ENCODE peak calls at places on chromosomes 7 and 10, in eight cellular contexts. W is heart right ventricle, S is H1, T is left ventricle myocardium inferior, H is HFFc6, J is cardiac fibroblast, E is IMR-90, P is nephron progenitor cell. G is an unnamed sample.

GRCh38 chr7:18086165-18087030 is 58.8 kb upstream of the PRPS1L1 start:
- DNase-seq in W (peak), S (no peak), T (peak), H (no peak), J (peak), E (no peak), P (peak), G (no peak)

GRCh38 chr7:104862719-104863118 is 151.3 kb upstream of the KMT2E start:
- DNase-seq in W (no peak), S (no peak), T (no peak), H (no peak), J (peak), E (no peak), P (peak), G (no peak)

GRCh38 chr10:130795819-130796218 is 515.7 kb downstream of the TCERG1L start:
- DNase-seq in W (no peak), S (no peak), T (no peak), H (no peak), J (no peak), E (no peak), P (no peak), G (no peak)

GRCh38 chr7:80070391-80070790 is 64.2 kb upstream of the GNAI1 start:
- DNase-seq in W (no peak), S (no peak), T (no peak), H (no peak), J (peak), E (peak), P (no peak), G (no peak)

GRCh38 chr10:100986952-100987684 is at the start of the genes MRPL43 and TWNK:
- DNase-seq in W (peak), S (no peak), T (peak), H (peak), J (peak), E (peak), P (peak), G (no peak)

GRCh38 chr10:7071421-7071820 is 339.4 kb downstream of the SFMBT2 start:
- DNase-seq in W (no peak), S (no peak), T (no peak), H (no peak), J (no peak), E (no peak), P (no peak), G (no peak)

GRCh38 chr7:84219310-84219709 is 24.7 kb upstream of the SEMA3A start:
- DNase-seq in W (no peak), S (no peak), T (no peak), H (no peak), J (peak), E (no peak), P (no peak), G (no peak)

GRCh38 chr7:37198188-37198905 is 250.3 kb downstream of the ELMO1 start:
- DNase-seq in W (no peak), S (no peak), T (no peak), H (no peak), J (no peak), E (no peak), P (no peak), G (no peak)

GRCh38 chr10:122782911-122783310 is 62.7 kb downstream of the CUZD1 start:
- DNase-seq in W (no peak), S (no peak), T (no peak), H (no peak), J (no peak), E (no peak), P (no peak), G (no peak)

GRCh38 chr10:123472606-123473005 is 193.5 kb upstream of the GPR26 start:
- DNase-seq in W (no peak), S (no peak), T (no peak), H (no peak), J (no peak), E (no peak), P (peak), G (no peak)

GRCh38 chr7:121369462-121369861 is 26.6 kb downstream of the FAM3C start:
- DNase-seq in W (no peak), S (no peak), T (no peak), H (peak), J (peak), E (peak), P (no peak), G (peak)

GRCh38 chr7:120662291-120662690 is 195.7 kb downstream of the TSPAN12 start:
- DNase-seq in W (no peak), S (no peak), T (no peak), H (no peak), J (no peak), E (no peak), P (no peak), G (no peak)

GRCh38 chr7:12851142-12851541 is 163.7 kb downstream of the ARL4A start:
- DNase-seq in W (no peak), S (no peak), T (no peak), H (no peak), J (no peak), E (no peak), P (no peak), G (no peak)

GRCh38 chr7:100396421-100396982 is 23.2 kb downstream of the PILRA start:
- DNase-seq in W (no peak), S (no peak), T (no peak), H (no peak), J (no peak), E (no peak), P (no peak), G (no peak)

GRCh38 chr7:28733035-28733434 is 225.1 kb downstream of the TRIL start:
- DNase-seq in W (no peak), S (no peak), T (no peak), H (no peak), J (no peak), E (no peak), P (no peak), G (no peak)

GRCh38 chr10:14382022-14382421 is 51.3 kb upstream of the FRMD4A start:
- DNase-seq in W (no peak), S (no peak), T (no peak), H (no peak), J (peak), E (peak), P (no peak), G (no peak)

GRCh38 chr7:68529221-68529620 is 1069.1 kb upstream of the AUTS2 start:
- DNase-seq in W (no peak), S (no peak), T (no peak), H (no peak), J (no peak), E (no peak), P (no peak), G (no peak)

GRCh38 chr7:101622609-101623178 is 6.4 kb downstream of the MYL10 start:
- DNase-seq in W (no peak), S (no peak), T (no peak), H (no peak), J (no peak), E (no peak), P (no peak), G (no peak)

GRCh38 chr10:47260505-47261111 is 39.4 kb upstream of the GDF10 start:
- DNase-seq in W (no peak), S (no peak), T (no peak), H (no peak), J (no peak), E (no peak), P (no peak), G (no peak)

GRCh38 chr10:127081946-127082345 is 114.4 kb downstream of the INSYN2A start:
- DNase-seq in W (no peak), S (no peak), T (no peak), H (no peak), J (no peak), E (no peak), P (no peak), G (no peak)

GRCh38 chr10:42933454-42934340 is 143.2 kb upstream of the RET start:
- DNase-seq in W (peak), S (no peak), T (no peak), H (no peak), J (peak), E (peak), P (peak), G (no peak)

GRCh38 chr10:26472440-26472778 is 34.3 kb downstream of the APBB1IP start:
- DNase-seq in W (no peak), S (no peak), T (no peak), H (no peak), J (no peak), E (no peak), P (no peak), G (no peak)

GRCh38 chr10:71970331-71970730 is 6.1 kb downstream of the CHST3 start:
- DNase-seq in W (no peak), S (no peak), T (no peak), H (no peak), J (no peak), E (no peak), P (peak), G (no peak)

GRCh38 chr10:119783665-119784027 is 57.8 kb downstream of the INPP5F start:
- DNase-seq in W (no peak), S (no peak), T (no peak), H (no peak), J (no peak), E (no peak), P (no peak), G (no peak)

GRCh38 chr10:68594405-68594804 is 34.3 kb downstream of the TET1 start:
- DNase-seq in W (peak), S (no peak), T (peak), H (peak), J (peak), E (peak), P (no peak), G (no peak)

GRCh38 chr7:2520131-2520807 is 695 bp downstream of the LFNG start:
- DNase-seq in W (no peak), S (no peak), T (no peak), H (peak), J (no peak), E (no peak), P (no peak), G (no peak)
- TF ChIP-seq CTCF in W (no peak), S (no peak), T (no peak), H (peak), J (no peak), E (no peak), P (no peak), G (no peak)

GRCh38 chr7:50792342-50793114 is 9.8 kb upstream of the GRB10 start:
- DNase-seq in W (peak), S (no peak), T (peak), H (peak), J (peak), E (peak), P (peak), G (no peak)
- TF ChIP-seq CTCF in W (no peak), S (no peak), T (no peak), H (no peak), J (no peak), E (no peak), P (no peak), G (no peak)

DNA sequence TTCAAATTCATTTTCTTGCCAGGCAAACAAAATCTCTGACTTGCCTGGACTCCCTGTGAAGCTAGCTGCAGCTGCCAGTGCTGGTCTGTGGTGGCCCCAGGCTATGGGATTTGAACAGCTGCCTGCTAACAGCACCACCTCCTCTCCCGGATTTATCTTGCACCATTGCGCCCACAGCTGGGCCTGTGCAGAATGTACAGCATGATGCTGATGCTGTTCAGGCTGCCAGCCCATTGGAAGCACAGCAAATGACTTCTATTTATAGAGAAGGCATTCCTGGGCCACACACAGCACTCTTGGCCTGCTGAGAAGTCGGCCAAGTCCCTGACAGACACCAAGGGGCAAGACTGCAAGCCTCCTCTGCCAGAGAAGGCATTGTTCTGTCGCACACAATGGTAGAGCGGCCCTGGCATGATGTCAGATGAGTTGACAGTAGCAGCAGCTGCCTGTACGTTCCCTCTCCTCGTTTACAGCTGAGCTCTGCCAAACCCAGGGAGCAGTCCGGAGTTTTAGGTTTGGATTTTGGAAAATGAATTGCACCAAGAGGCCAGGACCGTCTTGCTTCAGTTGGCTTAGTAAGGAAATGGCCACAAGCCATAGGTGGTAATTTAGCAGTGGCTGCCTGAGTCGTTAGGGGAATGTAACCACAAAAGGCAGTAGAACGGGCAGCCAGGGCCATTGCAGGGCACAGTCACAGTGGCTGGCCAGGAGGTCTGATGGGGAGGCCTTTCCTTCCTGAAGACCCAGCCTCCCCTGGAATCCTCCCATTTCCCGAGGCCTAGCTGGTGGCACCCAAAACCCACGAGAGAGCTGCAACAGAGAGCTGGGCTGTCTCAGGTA is 38.5 kb downstream of the MTURN start:
- DNase-seq in W (peak), S (no peak), T (peak), H (peak), J (peak), E (peak), P (no peak), G (peak)
- TF ChIP-seq CTCF in W (peak), S (no peak), T (peak), H (peak), J (no peak), E (peak), P (no peak), G (peak)

GRCh38 chr10:23189024-23189423 is 3.1 kb upstream of the PTF1A start:
- DNase-seq in W (no peak), S (no peak), T (no peak), H (no peak), J (no peak), E (no peak), P (no peak), G (no peak)
- TF ChIP-seq CTCF in W (no peak), S (no peak), T (no peak), H (no peak), J (no peak), E (no peak), P (no peak), G (no peak)

GRCh38 chr10:77350711-77351119 is 286.9 kb downstream of the KCNMA1 start:
- DNase-seq in W (no peak), S (no peak), T (no peak), H (peak), J (peak), E (peak), P (no peak), G (peak)
- TF ChIP-seq CTCF in W (no peak), S (no peak), T (no peak), H (peak), J (peak), E (peak), P (no peak), G (peak)

GRCh38 chr10:62076872-62077271 is 175.4 kb downstream of the ARID5B start:
- DNase-seq in W (no peak), S (no peak), T (no peak), H (peak), J (peak), E (peak), P (no peak), G (no peak)
- TF ChIP-seq CTCF in W (no peak), S (no peak), T (no peak), H (no peak), J (no peak), E (no peak), P (no peak), G (no peak)

GRCh38 chr7:146094356-146094755 is 22.2 kb upstream of the CNTNAP2 start:
- DNase-seq in W (no peak), S (no peak), T (no peak), H (no peak), J (no peak), E (no peak), P (no peak), G (no peak)

GRCh38 chr7:146090023-146090645 is 26.5 kb upstream of the CNTNAP2 start:
- DNase-seq in W (no peak), S (no peak), T (no peak), H (no peak), J (peak), E (no peak), P (peak), G (no peak)
- TF ChIP-seq CTCF in W (peak), S (no peak), T (peak), H (peak), J (peak), E (peak), P (peak), G (peak)

DNA sequence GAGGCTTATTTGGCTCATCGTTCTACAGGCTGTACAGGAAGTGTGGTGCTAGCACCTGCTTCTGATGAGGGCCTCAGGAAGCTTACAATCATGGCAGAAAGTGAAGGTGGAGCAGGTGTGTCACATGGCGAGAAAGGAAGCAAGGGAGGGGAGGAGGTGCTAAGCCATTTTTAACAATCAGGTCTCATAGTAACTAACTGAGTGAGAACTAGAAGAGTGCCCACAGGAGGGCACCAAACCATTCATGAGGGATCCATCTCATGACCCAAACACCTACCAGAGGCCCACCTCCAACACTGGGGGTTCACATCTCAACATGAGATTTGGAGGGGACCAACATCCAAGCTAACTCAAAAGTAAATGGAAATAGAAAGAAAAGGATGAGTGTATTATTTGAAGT is 78.1 kb downstream of the CXCL12 start:
- DNase-seq in W (no peak), S (no peak), T (no peak), H (peak), J (peak), E (no peak), P (no peak), G (no peak)
- TF ChIP-seq CTCF in W (peak), S (no peak), T (peak), H (peak), J (no peak), E (peak), P (no peak), G (peak)

DNA sequence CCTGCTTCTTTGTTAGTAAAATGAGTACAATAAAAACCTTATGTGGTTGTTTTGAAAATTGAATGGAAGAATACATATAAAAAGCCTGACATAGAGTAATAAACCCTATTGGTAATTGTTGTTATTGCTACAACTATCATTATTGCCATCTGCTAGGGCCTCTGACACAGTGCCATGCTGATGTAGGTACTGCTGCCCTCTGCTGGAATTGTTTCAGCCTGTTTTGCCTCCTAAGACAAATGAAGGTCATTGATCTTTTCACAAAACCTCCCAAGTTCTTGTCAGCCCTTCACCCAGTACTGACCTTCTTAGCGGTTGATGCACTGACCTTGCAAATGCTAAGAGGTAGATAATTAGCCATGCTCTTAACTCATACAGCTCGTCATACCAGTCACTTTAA is 975.3 kb downstream of the SORCS1 start:
- DNase-seq in W (no peak), S (peak), T (no peak), H (no peak), J (peak), E (no peak), P (peak), G (no peak)
- TF ChIP-seq CTCF in W (peak), S (peak), T (peak), H (peak), J (peak), E (peak), P (peak), G (peak)

G was measured in AG09319.